ENCODE peak calls at places on chromosomes 16 and 17, in nine cellular contexts. J is GM23338, A is GM23248, X is MM.1S, E is neural progenitor cell, F is OCI-LY7, C is HCT116, L is PC-3, R is SK-N-SH. D is an unnamed sample. For H3K36me3, the result is how much of the 10 kb centered on the place peaks cover.

GRCh38 chr16:89108412-89108811 is 14.8 kb downstream of the ACSF3 start:
- DNase-seq in J (no peak), A (no peak), X (no peak), E (no peak), F (no peak), C (no peak), L (no peak), R (no peak), D (no peak)

GRCh38 chr17:48604770-48605329 is at the start of gene HOXB6:
- DNase-seq in J (no peak), A (peak), X (no peak), E (no peak), F (no peak), C (no peak), L (peak), R (no peak), D (peak)

GRCh38 chr17:8477653-8478441 is 42.2 kb downstream of the NDEL1 start:
- DNase-seq in J (no peak), A (no peak), X (no peak), E (no peak), F (no peak), C (no peak), L (no peak), R (no peak), D (peak)

GRCh38 chr17:7475764-7476422 is 3.5 kb downstream of the ZBTB4 start:
- DNase-seq in J (no peak), A (peak), X (no peak), E (no peak), F (no peak), C (no peak), L (no peak), R (no peak), D (peak)

GRCh38 chr17:68437979-68438877 is 19.1 kb downstream of the WIPI1 start:
- DNase-seq in J (peak), A (peak), X (peak), E (no peak), F (peak), C (no peak), L (no peak), R (no peak), D (peak)

GRCh38 chr17:74742153-74742515 is 5.1 kb downstream of the RAB37 start:
- DNase-seq in J (no peak), A (no peak), X (peak), E (no peak), F (peak), C (no peak), L (peak), R (no peak), D (peak)

GRCh38 chr16:81492307-81492706 is 47.7 kb downstream of the CMIP start:
- DNase-seq in J (no peak), A (peak), X (no peak), E (peak), F (no peak), C (no peak), L (no peak), R (peak), D (no peak)

GRCh38 chr16:30033270-30033669 is 2.2 kb upstream of the TLCD3B start:
- DNase-seq in J (no peak), A (no peak), X (no peak), E (no peak), F (no peak), C (no peak), L (no peak), R (no peak), D (no peak)

GRCh38 chr16:78133919-78134318 is 34.5 kb downstream of the WWOX start:
- DNase-seq in J (no peak), A (no peak), X (no peak), E (no peak), F (no peak), C (no peak), L (peak), R (no peak), D (no peak)

GRCh38 chr16:78425957-78426590 is 326.6 kb downstream of the WWOX start:
- DNase-seq in J (no peak), A (no peak), X (no peak), E (no peak), F (no peak), C (no peak), L (no peak), R (peak), D (no peak)

GRCh38 chr17:29575511-29576213 is 7.2 kb downstream of the TP53I13 start:
- DNase-seq in J (no peak), A (no peak), X (no peak), E (no peak), F (no peak), C (no peak), L (no peak), R (no peak), D (no peak)

GRCh38 chr16:14003119-14003570 is 68.0 kb upstream of the MRTFB start:
- DNase-seq in J (peak), A (peak), X (no peak), E (peak), F (peak), C (no peak), L (peak), R (peak), D (peak)

GRCh38 chr17:71869833-71870545 is 250.8 kb upstream of the SOX9 start:
- DNase-seq in J (no peak), A (peak), X (no peak), E (no peak), F (no peak), C (no peak), L (no peak), R (no peak), D (no peak)
- TF ChIP-seq EZH2phosphoT487 in J (no peak), A (no peak), X (no peak), E (no peak), F (no peak), C (no peak), L (no peak), R (no peak), D (no peak)

DNA sequence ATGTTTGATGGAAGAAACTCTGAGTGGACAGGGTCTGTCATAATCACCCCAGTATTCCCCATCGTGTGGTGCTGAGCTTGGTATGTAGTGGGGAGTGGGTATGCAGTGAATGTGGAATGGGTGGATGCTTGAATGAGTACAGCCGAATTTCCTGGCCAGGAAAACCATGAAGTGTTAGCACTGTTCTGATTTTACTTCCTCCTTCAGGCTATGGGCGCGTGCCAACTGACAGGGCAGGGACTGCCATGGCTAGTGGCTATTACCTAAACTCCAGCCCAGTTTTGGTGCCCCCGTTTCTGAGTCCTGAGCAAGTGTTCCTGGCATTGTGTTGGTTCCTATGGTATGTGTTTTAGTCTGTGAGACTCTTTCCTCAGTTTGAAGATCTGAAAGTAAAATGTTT is 48.6 kb downstream of the PRKCA start:
- DNase-seq in J (no peak), A (no peak), X (no peak), E (no peak), F (no peak), C (no peak), L (peak), R (no peak), D (no peak)
- H3K27ac ChIP-seq in J (no peak), A (no peak), X (no peak), E (no peak), F (no peak), C (no peak), L (no peak), R (no peak), D (peak)

GRCh38 chr16:3190949-3191353 is 2.9 kb downstream of the OR1F1 start:
- DNase-seq in J (no peak), A (no peak), X (no peak), E (peak), F (no peak), C (no peak), L (no peak), R (no peak), D (no peak)

GRCh38 chr16:3188675-3188924 is 596 bp downstream of the OR1F1 start:
- DNase-seq in J (no peak), A (no peak), X (no peak), E (no peak), F (no peak), C (no peak), L (no peak), R (no peak), D (no peak)

GRCh38 chr16:3189869-3190268 is 1.9 kb downstream of the OR1F1 start:
- DNase-seq in J (no peak), A (no peak), X (no peak), E (peak), F (no peak), C (no peak), L (no peak), R (no peak), D (no peak)

GRCh38 chr16:3187798-3188674 is at the start of gene OR1F1:
- DNase-seq in J (peak), A (peak), X (peak), E (peak), F (no peak), C (peak), L (no peak), R (peak), D (no peak)

DNA sequence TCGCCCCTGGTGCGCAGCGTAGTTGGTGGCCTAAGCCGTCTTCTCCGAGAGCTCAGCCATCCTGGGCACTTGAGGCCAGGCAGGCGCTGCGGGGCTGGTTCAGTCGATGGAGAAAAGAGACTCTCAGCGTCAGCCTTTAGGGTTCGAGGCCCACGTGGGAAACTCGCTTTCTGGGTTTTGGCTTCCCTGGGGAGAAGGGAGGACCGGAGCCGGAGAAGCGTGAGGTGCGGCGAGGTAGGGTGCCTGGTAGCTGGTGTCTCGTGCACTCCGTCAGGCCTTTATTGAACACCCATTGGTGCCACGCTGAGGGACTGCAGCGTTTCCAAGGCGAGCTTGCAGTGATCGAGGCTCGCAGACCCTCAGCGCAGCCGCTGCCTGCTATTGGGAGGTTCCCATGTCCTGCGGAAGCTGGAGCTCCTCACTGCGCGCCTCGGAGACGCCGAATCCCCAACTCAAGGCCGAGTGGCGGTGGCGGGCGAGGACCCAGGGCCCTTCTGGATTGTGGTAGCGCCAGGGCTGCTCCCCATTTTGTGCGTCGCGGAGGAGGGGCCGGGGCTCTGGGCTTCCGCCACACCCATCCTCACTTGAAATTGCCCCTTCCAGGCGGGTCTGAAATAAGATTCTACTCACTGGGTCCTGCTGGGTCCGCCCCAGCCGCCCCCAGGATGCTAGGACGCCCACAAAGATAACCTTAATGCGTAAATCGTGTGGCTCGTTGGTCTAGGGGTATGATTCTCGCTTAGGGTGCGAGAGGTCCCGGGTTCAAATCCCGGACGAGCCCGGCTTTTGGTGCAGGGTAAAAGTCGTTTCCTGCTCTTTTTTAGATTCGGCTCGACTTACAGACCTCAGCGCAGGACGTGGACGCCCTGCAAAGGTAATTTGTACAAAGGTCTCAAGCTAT is 1.2 kb downstream of the OR1F1 start:
- DNase-seq in J (peak), A (peak), X (no peak), E (peak), F (no peak), C (no peak), L (peak), R (peak), D (no peak)
- H3K36me3 ChIP-seq in J (under half), A (under half), X (under half), E (under half), F (under half), C (under half), L (under half), R (under half), D (under half)

GRCh38 chr16:28294201-28294600 is 1.9 kb downstream of the SBK1 start:
- DNase-seq in J (no peak), A (no peak), X (no peak), E (no peak), F (no peak), C (no peak), L (no peak), R (no peak), D (no peak)

GRCh38 chr16:28292731-28293588 is 635 bp downstream of the SBK1 start:
- DNase-seq in J (peak), A (no peak), X (no peak), E (peak), F (no peak), C (no peak), L (no peak), R (peak), D (peak)

GRCh38 chr16:28295213-28295612 is 2.9 kb downstream of the SBK1 start:
- DNase-seq in J (no peak), A (no peak), X (no peak), E (no peak), F (no peak), C (no peak), L (no peak), R (no peak), D (no peak)

GRCh38 chr16:28291651-28292626 is at the start of gene SBK1:
- DNase-seq in J (peak), A (peak), X (peak), E (peak), F (peak), C (peak), L (peak), R (peak), D (peak)

DNA sequence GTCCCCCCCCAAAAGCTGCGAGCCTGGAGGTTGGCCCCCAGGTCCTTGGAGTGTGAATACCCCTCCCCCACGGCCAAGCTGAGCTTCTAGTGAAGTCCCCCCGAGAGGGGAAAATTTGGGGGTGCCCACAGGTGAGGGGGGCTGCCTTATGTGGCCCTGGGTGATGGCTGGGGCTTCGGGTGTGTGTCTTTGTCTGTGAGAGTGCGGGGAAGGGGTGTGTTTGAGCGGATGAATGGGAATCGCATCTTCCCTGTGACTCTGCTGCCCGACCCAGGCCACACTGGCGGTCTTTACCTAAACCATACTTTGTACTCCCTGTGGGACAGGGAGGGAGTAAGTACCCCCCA is 1.2 kb downstream of the SBK1 start:
- DNase-seq in J (peak), A (no peak), X (no peak), E (no peak), F (no peak), C (no peak), L (no peak), R (no peak), D (no peak)
- TF ChIP-seq EZH2phosphoT487 in J (no peak), A (no peak), X (no peak), E (no peak), F (no peak), C (no peak), L (no peak), R (no peak), D (no peak)

GRCh38 chr16:17171250-17172143 is 299.3 kb downstream of the XYLT1 start:
- DNase-seq in J (no peak), A (no peak), X (no peak), E (no peak), F (no peak), C (no peak), L (no peak), R (no peak), D (peak)
- H3K27ac ChIP-seq in J (no peak), A (no peak), X (no peak), E (no peak), F (no peak), C (no peak), L (no peak), R (no peak), D (no peak)

DNA sequence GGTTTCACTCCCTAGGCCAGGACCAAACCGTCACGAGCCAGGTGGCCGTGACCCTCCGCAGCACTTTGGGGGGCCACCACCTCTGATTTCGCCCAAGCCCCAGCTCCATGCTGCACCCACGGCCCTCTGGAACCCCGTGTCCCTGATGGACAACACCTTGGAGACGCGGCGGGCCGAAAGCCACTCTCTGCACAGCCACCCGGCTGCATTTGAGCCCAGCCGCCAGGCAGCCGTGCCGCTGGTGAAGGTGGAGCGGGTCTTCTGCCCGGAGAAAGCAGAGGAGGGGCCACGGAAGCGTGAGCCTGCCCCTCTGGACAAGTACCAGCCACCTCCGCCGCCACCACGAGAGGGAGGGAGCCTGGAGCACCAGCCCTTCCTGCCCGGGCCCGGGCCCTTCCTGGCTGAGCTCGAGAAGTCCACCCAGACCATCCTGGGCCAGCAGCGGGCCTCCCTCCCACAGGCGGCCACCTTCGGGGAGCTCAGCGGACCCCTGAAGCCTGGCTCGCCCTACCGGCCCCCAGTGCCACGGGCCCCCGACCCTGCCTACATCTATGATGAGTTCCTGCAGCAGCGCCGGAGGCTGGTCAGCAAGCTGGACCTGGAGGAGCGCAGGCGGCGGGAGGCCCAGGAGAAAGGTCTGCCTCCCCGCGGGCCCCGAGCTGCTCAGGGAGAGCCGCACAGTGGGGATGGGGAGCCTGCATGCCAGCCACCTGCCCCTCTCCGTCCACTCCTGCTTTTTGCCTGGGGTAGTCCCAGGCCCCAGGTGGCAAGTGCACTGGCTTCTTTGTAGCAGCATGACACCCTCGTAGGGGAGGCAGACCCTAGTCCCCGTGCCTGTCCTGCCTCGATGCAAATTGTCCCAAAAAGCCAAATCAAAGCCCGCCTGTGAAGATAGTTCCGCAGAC is 27.4 kb downstream of the GINS2 start:
- DNase-seq in J (no peak), A (no peak), X (no peak), E (no peak), F (no peak), C (no peak), L (no peak), R (no peak), D (no peak)
- H3K36me3 ChIP-seq in J (under half), A (under half), X (under half), E (under half), F (half or more), C (half or more), L (under half), R (half or more), D (under half)

GRCh38 chr16:3142327-3142726 is 7.5 kb downstream of the ZNF213 start:
- DNase-seq in J (no peak), A (no peak), X (no peak), E (no peak), F (no peak), C (no peak), L (no peak), R (no peak), D (no peak)
- TF ChIP-seq EZH2phosphoT487 in J (no peak), A (no peak), X (no peak), E (no peak), F (no peak), C (no peak), L (no peak), R (no peak), D (no peak)

D was measured in hepatocyte.